ENCODE peak calls at places on chromosomes 11 and 22, in five cellular contexts. S is NT2/D1, U is H1, W is K562, I is HepG2. M is an unnamed sample. For H3K4me1, the result is how much of the 10 kb centered on the place peaks cover.

GRCh38 chr11:37422511-37422910 is 824.5 kb upstream of the RAG2 start:
- DNase-seq in S (no peak), U (no peak), I (no peak), W (no peak), M (no peak)

GRCh38 chr11:16806791-16807190 is 68.3 kb downstream of the C11orf58 start:
- DNase-seq in S (no peak), W (no peak), U (no peak), I (no peak), M (no peak)

GRCh38 chr22:39130892-39131855 is 21.3 kb downstream of the CBX7 start:
- DNase-seq in W (no peak), U (no peak), S (no peak), I (peak), M (no peak)

GRCh38 chr22:30922151-30922611 is 46.4 kb downstream of the MORC2 start:
- DNase-seq in W (no peak), S (no peak), I (no peak), U (no peak), M (no peak)

GRCh38 chr11:111983187-111983986 is 41.8 kb upstream of the DLAT start:
- DNase-seq in U (peak), S (peak), I (peak), W (peak), M (no peak)

GRCh38 chr11:70608568-70609314 is 210.4 kb downstream of the CTTN start:
- DNase-seq in I (no peak), S (no peak), U (no peak), W (no peak), M (no peak)

GRCh38 chr11:123261345-123262106 is 66.5 kb upstream of the CLMP start:
- DNase-seq in U (peak), S (peak), I (peak), W (peak), M (peak)

GRCh38 chr11:117918366-117919255 is 10.6 kb downstream of the TMPRSS13 start:
- DNase-seq in W (no peak), I (no peak), S (no peak), U (no peak), M (no peak)

GRCh38 chr11:440065-441042 is 1.5 kb downstream of the ANO9 start:
- DNase-seq in U (no peak), I (peak), S (no peak), W (peak), M (no peak)

GRCh38 chr22:29130490-29130889 is 57.7 kb downstream of the KREMEN1 start:
- DNase-seq in S (no peak), I (no peak), U (no peak), W (no peak), M (no peak)

GRCh38 chr11:76628408-76628947 is 42.1 kb downstream of the LRRC32 start:
- DNase-seq in S (no peak), W (no peak), U (no peak), I (no peak), M (no peak)

GRCh38 chr11:67667490-67668190 is 6.8 kb downstream of the ALDH3B2 start:
- DNase-seq in S (no peak), I (no peak), W (no peak), U (no peak), M (no peak)

GRCh38 chr11:121141051-121141450 is 40.0 kb downstream of the TECTA start:
- DNase-seq in S (no peak), I (no peak), U (no peak), W (no peak), M (no peak)

GRCh38 chr11:71250512-71251158 is 1.7 kb downstream of the SHANK2 start:
- DNase-seq in W (no peak), U (no peak), S (no peak), I (no peak), M (no peak)

GRCh38 chr22:40898850-40899357 is 37.0 kb upstream of the DNAJB7 start:
- DNase-seq in S (peak), I (peak), W (peak), U (no peak), M (peak)

GRCh38 chr11:96213500-96213899 is 129.5 kb downstream of the MAML2 start:
- DNase-seq in S (no peak), W (peak), U (no peak), I (no peak), M (no peak)

GRCh38 chr11:62923634-62924411 is 2.7 kb upstream of the CHRM1 start:
- DNase-seq in S (no peak), W (peak), I (no peak), U (no peak), M (no peak)

GRCh38 chr11:80843266-80843974 is 1402.6 kb upstream of the TENM4 start:
- DNase-seq in U (no peak), W (no peak), I (no peak), S (no peak), M (no peak)

GRCh38 chr22:32206774-32207758 is 2.2 kb upstream of the RFPL2 start:
- DNase-seq in S (no peak), U (no peak), W (no peak), I (peak), M (peak)

GRCh38 chr11:67607507-67607906 is 771 bp downstream of the NDUFV1 start:
- DNase-seq in U (no peak), W (no peak), I (no peak), S (no peak), M (no peak)

GRCh38 chr11:61498767-61499341 is 9.7 kb upstream of the LRRC10B start:
- DNase-seq in I (no peak), W (peak), S (no peak), U (no peak), M (no peak)

GRCh38 chr22:48702573-48703264 is 1125.0 kb downstream of the BRD1 start:
- DNase-seq in I (peak), U (no peak), W (no peak), S (no peak), M (no peak)

GRCh38 chr11:7969756-7970646 is 4.8 kb upstream of the NLRP10 start:
- DNase-seq in U (peak), S (peak), I (no peak), W (no peak), M (no peak)

GRCh38 chr11:61602775-61603569 is 22.1 kb upstream of the SYT7 start:
- DNase-seq in S (no peak), U (no peak), I (no peak), W (peak), M (peak)

GRCh38 chr11:116136987-116137674 is 632.9 kb upstream of the CADM1 start:
- DNase-seq in U (no peak), S (no peak), W (no peak), I (no peak), M (no peak)

GRCh38 chr11:46642627-46643335 is 25.4 kb downstream of the ATG13 start:
- DNase-seq in I (no peak), S (no peak), W (peak), U (no peak), M (no peak)

GRCh38 chr11:19367051-19367709 is 126.4 kb upstream of the E2F8 start:
- DNase-seq in W (no peak), I (no peak), U (no peak), S (no peak), M (no peak)

GRCh38 chr11:103586756-103587155 is 449.7 kb upstream of the DDI1 start:
- DNase-seq in U (no peak), W (no peak), S (no peak), I (no peak), M (no peak)

GRCh38 chr22:45880732-45881523 is 96.0 kb downstream of the WNT7B start:
- DNase-seq in W (no peak), I (no peak), U (no peak), S (no peak), M (no peak)

GRCh38 chr11:47220401-47220821 is 5.6 kb downstream of the DDB2 start:
- DNase-seq in S (no peak), I (peak), W (peak), U (no peak), M (no peak)

GRCh38 chr11:134071766-134072403 is 3.0 kb downstream of the JAM3 start:
- DNase-seq in I (no peak), U (no peak), S (no peak), W (no peak), M (no peak)

GRCh38 chr11:128279861-128280260 is 307.5 kb downstream of the ETS1 start:
- DNase-seq in S (no peak), U (no peak), W (no peak), I (no peak), M (no peak)

DNA sequence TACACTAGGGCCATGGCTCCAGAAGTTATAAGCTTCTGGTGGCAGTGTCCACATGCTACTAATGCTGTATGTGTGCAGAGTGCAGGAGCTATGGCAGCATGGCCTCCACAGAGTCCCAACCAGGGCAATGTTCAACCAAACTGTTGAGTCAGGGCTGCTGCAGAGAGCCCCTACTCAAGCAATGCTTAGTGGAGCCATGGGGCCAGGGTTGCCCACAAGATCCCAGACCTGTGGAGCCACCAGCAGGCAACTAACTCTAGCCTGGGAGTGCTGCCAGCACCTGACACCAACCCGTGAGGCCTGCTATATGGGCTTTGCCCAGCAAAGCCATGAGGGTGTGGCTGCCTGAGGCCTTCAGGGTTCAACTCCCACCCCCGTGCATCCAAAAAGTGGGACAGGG is 655.2 kb downstream of the TBC1D22A start:
- DNase-seq in U (no peak), S (no peak), W (no peak), I (no peak), M (no peak)
- TF ChIP-seq ZNF274 in U (no peak), S (no peak), W (no peak), I (no peak), M (no peak)

DNA sequence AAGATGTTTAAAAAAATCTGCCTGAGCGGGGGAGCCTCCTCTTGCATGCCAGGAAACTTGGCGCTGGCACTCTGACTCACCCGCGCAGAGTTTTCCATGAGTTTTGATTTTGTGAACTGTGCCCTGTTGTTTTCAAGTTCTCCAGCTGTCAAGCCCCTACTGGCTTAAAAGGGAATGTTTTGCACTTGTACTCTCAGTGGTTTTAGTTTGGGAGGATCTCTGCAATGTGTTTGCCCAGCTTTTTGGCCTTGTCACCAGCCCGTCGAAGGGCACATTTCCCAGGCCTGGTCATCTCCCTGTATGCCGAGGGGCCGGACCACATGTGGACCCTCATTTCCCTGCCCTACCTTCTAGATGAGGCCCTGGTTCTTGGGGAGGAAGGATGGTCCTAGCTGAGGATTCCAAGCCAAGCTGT is 12.2 kb downstream of the MRGPRF start:
- DNase-seq in S (no peak), W (no peak), I (peak), U (no peak), M (peak)
- H3K4me1 ChIP-seq in S (under half), W (under half), I (under half), U (under half), M (under half)

GRCh38 chr11:5807580-5807979 is 1.1 kb upstream of the OR52N2 start:
- DNase-seq in S (no peak), W (no peak), I (peak), U (no peak), M (no peak)
- H3K4me3 ChIP-seq in S (no peak), W (no peak), I (no peak), U (no peak), M (no peak)

DNA sequence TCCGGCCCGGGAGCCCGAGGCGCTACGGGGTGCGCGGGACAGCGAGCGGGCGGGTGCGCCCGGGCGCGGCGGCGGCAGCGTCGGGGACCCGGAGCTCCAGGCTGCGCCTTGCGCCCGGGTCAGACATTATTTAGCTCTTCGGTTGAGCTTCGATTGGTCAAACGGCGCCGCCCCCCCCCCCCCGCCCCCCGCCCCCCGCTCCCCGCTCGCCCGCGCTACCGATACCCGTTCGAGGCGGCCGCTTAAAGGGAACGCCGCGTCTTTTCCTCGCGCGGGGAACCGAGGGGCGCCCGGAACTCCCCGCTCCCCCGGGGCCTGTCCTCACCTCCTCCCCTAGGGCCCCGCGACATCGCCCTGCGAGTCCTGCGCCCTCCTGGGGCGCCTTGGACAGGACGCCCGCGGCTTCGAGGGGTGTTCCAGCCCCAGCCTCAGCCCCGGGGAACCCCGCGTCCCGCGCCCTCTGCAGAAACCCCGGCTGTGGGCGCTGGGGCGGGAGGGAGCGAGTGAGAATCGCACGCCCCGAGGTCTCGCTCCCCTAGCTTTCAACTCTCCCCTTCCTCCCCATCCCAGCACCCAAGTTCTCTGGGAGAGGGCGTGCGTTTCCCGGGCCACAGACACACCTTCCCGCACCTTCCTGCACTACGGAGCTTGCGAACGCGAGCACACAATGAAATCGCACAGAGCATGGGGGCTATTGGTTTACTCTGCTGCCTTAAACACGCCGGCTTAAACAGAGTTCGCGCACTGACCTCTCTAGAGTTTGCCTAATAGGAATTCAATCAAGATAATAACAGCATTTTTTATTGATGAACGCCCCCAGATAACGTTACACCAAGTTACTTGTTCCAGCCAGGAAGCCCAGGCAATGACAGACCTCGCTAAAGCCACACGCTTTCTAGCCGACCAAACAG is at the start of gene BDNF:
- DNase-seq in I (no peak), U (no peak), S (no peak), W (no peak), M (no peak)
- TF ChIP-seq ZNF274 in I (no peak), U (no peak), S (no peak), W (no peak), M (no peak)

DNA sequence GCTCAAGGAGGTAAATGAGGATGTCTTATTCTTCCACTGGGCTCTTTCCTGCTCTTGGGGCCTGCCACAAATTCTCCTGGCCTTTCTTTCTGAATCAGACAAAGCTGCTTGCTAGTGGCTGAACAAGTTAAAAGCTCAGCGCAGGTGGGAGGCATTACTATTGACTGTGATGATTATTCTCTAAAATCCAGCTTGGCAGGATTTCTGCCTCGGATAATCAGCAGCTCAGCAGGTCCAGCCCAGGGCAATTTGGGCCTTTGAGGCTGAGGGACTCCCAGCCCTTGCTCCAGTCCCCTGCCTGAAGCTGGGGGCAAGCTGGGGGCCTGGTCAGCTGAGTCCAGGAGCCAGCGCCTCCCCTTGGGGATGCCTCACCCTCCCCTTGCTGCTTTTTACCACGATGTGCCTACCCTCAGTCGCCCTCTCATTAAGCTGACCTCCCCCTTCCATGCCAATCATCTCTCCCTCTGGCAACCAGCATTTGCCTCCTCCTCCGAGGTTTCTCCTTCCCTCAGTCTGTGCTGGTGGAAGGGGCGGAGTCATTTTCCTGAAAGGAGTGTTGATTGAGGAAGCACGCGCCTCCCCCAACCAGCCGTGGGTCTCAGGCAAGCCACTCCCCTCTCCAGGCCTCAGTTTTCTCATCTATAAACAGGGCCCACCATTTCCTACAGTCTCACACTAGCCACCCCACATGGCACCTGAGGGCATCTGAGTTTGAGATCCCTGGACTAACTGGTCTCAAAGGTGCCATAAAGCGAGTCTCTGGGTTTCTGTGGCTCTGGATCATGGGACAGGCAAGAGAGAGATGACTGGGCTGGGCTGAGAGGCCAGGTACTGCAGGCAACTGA is 60.6 kb upstream of the PRDM11 start:
- DNase-seq in U (no peak), W (no peak), S (no peak), I (no peak), M (no peak)
- H3K4me1 ChIP-seq in U (under half), W (under half), S (half or more), I (under half), M (under half)

GRCh38 chr11:107251298-107251697 is 206.3 kb downstream of the CWF19L2 start:
- DNase-seq in U (no peak), W (no peak), S (no peak), I (no peak), M (no peak)
- H3K4me3 ChIP-seq in U (no peak), W (no peak), S (no peak), I (no peak), M (no peak)

M was measured in HCT116.